ENCODE peak calls at places on chromosomes 13 and 19, in eight cellular contexts. R is NCI-H748 treated with DMSO at 0.1 percent for 48 hours; B is activated effector memory CD4-positive, alpha-beta T cell treated with anti-CD3 and anti-CD28 coated beads, Interleukin-2, amount 50 U/mL, for 16 hours; O is activated CD4-positive, alpha-beta T cell treated with anti-CD3 and anti-CD28 coated beads, Interleukin-2, amount 50 U/mL, for 1 hour; D is naive thymus-derived CD4-positive, alpha-beta T cell; Y is activated gamma-delta T cell treated with anti-CD3 and anti-CD28 coated beads, Interleukin-2, amount 50 U/mL, for 16 hours; K is ELF-1; F is GM04504. T is an unnamed sample.

GRCh38 chr19:13615890-13616289 is 109.6 kb upstream of the CACNA1A start:
- DNase-seq in R (peak; percentile 36), K (no peak), Y (no peak), O (no peak), D (no peak), B (no peak), F (peak; percentile 24), T (no peak)

GRCh38 chr13:88675997-88676396 is 1004.8 kb downstream of the SLITRK5 start:
- DNase-seq in D (no peak), R (no peak), Y (no peak), B (no peak), F (no peak), O (no peak), K (no peak), T (no peak)

GRCh38 chr19:33175886-33176669 is 18.1 kb upstream of the LRP3 start:
- DNase-seq in K (no peak), R (peak; percentile 47), Y (no peak), F (no peak), O (peak; percentile 34), D (peak; percentile 36), B (peak; percentile 73), T (peak; percentile 24)

GRCh38 chr13:19959141-19959830 is 759 bp downstream of the ZMYM2 start:
- DNase-seq in B (peak; percentile 90), F (no peak), O (peak; percentile 69), K (peak; percentile 76), R (peak; percentile 66), D (peak; percentile 63), Y (peak; percentile 55), T (peak; percentile 13)

GRCh38 chr19:13212759-13213330 is 62.6 kb downstream of the IER2 start:
- DNase-seq in O (peak; percentile 77), D (peak; percentile 65), F (no peak), R (no peak), Y (peak; percentile 65), B (peak; percentile 91), K (peak; percentile 76), T (no peak)

GRCh38 chr13:98496239-98496668 is 80.7 kb downstream of the STK24 start:
- DNase-seq in B (no peak), D (no peak), F (no peak), Y (no peak), K (no peak), O (no peak), R (no peak), T (no peak)

GRCh38 chr13:31982540-31982939 is 49.0 kb upstream of the FRY start:
- DNase-seq in B (no peak), D (no peak), O (no peak), Y (no peak), F (peak; percentile 76), R (peak; percentile 94), K (no peak), T (peak; percentile 60)

GRCh38 chr19:44570984-44571684 is 41.7 kb upstream of the CEACAM20 start:
- DNase-seq in B (peak; percentile 64), O (peak; percentile 30), K (peak; percentile 87), D (peak; percentile 44), F (peak; percentile 70), Y (peak; percentile 22), R (peak; percentile 56), T (peak; percentile 38)

GRCh38 chr13:98349731-98350305 is 172.7 kb upstream of the RNF113B start:
- DNase-seq in F (no peak), B (no peak), R (no peak), Y (no peak), K (peak; percentile 67), D (no peak), O (no peak), T (peak; percentile 59)

GRCh38 chr13:40490086-40490723 is 176.2 kb downstream of the FOXO1 start:
- DNase-seq in B (peak; percentile 70), D (peak; percentile 72), F (no peak), K (no peak), Y (no peak), O (peak; percentile 61), R (no peak), T (no peak)

GRCh38 chr13:33536639-33537425 is 251.3 kb upstream of the STARD13 start:
- DNase-seq in F (no peak), D (no peak), R (peak; percentile 23), K (no peak), B (no peak), O (no peak), Y (no peak), T (peak; percentile 48)

GRCh38 chr19:10862561-10863106 is 8.7 kb upstream of the CARM1 start:
- DNase-seq in Y (no peak), K (no peak), B (no peak), R (no peak), D (no peak), F (no peak), O (no peak), T (no peak)

GRCh38 chr13:112727581-112727980 is 37.7 kb downstream of the ATP11A start:
- DNase-seq in B (no peak), F (no peak), D (no peak), K (no peak), R (no peak), Y (no peak), O (no peak), T (no peak)

GRCh38 chr13:108194435-108194936 is 20.9 kb downstream of the LIG4 start:
- DNase-seq in R (no peak), B (no peak), K (no peak), D (no peak), F (no peak), Y (no peak), O (no peak), T (no peak)

GRCh38 chr13:21060063-21060826 is 1.1 kb downstream of the LATS2 start:
- DNase-seq in R (no peak), Y (no peak), B (no peak), K (peak; percentile 64), F (no peak), O (no peak), D (no peak), T (peak; percentile 46)

GRCh38 chr13:21234537-21234936 is 58.1 kb downstream of the MRPL57 start:
- DNase-seq in R (peak; percentile 14), O (no peak), B (no peak), D (no peak), K (peak; percentile 52), Y (no peak), F (no peak), T (peak; percentile 13)

GRCh38 chr19:1935484-1936208 is 5.3 kb upstream of the CSNK1G2 start:
- DNase-seq in Y (no peak), D (no peak), K (peak; percentile 33), R (no peak), B (no peak), F (no peak), O (no peak), T (no peak)

GRCh38 chr13:26629260-26629659 is 71.8 kb downstream of the WASF3 start:
- DNase-seq in O (no peak), Y (no peak), R (no peak), D (no peak), F (no peak), K (peak; percentile 29), B (no peak), T (peak; percentile 52)

GRCh38 chr13:33918199-33918932 is 100.4 kb downstream of the RFC3 start:
- DNase-seq in D (no peak), O (no peak), K (no peak), B (no peak), Y (no peak), F (peak; percentile 69), R (peak; percentile 65), T (no peak)

GRCh38 chr13:29702912-29703351 is 107.4 kb upstream of the SLC7A1 start:
- DNase-seq in D (no peak), Y (no peak), B (no peak), F (peak; percentile 85), O (no peak), R (no peak), K (peak; percentile 82), T (no peak)

GRCh38 chr19:10871711-10872550 is 578 bp downstream of the CARM1 start:
- DNase-seq in D (peak; percentile 16), O (peak; percentile 9), R (no peak), F (no peak), Y (peak; percentile 7), K (no peak), B (peak; percentile 69), T (no peak)

GRCh38 chr19:7872306-7873204 is 1.6 kb downstream of the PRR36 start:
- DNase-seq in R (no peak), B (no peak), F (no peak), O (no peak), Y (no peak), D (no peak), K (no peak), T (no peak)

GRCh38 chr13:84211048-84211447 is 328.8 kb upstream of the SLITRK1 start:
- DNase-seq in Y (no peak), D (no peak), R (no peak), F (no peak), B (no peak), K (no peak), O (no peak), T (no peak)

GRCh38 chr13:47094734-47095434 is 198.0 kb upstream of the HTR2A start:
- DNase-seq in K (no peak), Y (no peak), R (peak; percentile 26), O (no peak), D (no peak), B (no peak), F (no peak), T (no peak)

GRCh38 chr19:41928221-41928683 is at the start of gene ERFL:
- DNase-seq in O (no peak), Y (no peak), F (no peak), K (no peak), R (peak; percentile 19), B (peak; percentile 69), D (no peak), T (peak; percentile 45)

GRCh38 chr19:53942001-53942786 is 20.5 kb upstream of the CACNG8 start:
- DNase-seq in O (no peak), Y (no peak), B (no peak), K (peak; percentile 99), F (no peak), R (no peak), D (no peak), T (peak; percentile 90)

GRCh38 chr13:100130092-100130491 is 41.2 kb downstream of the PCCA start:
- DNase-seq in D (no peak), O (no peak), R (no peak), K (no peak), Y (no peak), F (no peak), B (no peak), T (no peak)

T was measured in T47D.